ENCODE peak calls at places on chromosomes 5 and 9, in seven cellular contexts. H is HCT116, Y is GM12878, P is adrenal gland, S is ovary, T is NB4, C is A549. J is an unnamed sample.

GRCh38 chr9:3916984-3917383 is 382.9 kb downstream of the GLIS3 start:
- DNase-seq in T (no peak), C (no peak), P (no peak), Y (no peak), H (no peak), S (no peak), J (no peak)

GRCh38 chr5:16741007-16741406 is 124.2 kb upstream of the RETREG1 start:
- DNase-seq in P (no peak), Y (no peak), S (no peak), T (no peak), C (no peak), H (no peak), J (no peak)

GRCh38 chr9:35666045-35666444 is 1.1 kb upstream of the ARHGEF39 start:
- DNase-seq in C (no peak), P (no peak), H (no peak), Y (no peak), S (no peak), T (no peak), J (no peak)

GRCh38 chr5:151492729-151493128 is 45.3 kb downstream of the SLC36A1 start:
- DNase-seq in C (no peak), Y (no peak), S (no peak), H (peak; percentile 16), P (peak; percentile 35), T (peak; percentile 73), J (peak; percentile 66)

GRCh38 chr5:168649306-168649705 is 70.1 kb upstream of the PANK3 start:
- DNase-seq in Y (no peak), H (no peak), P (no peak), S (no peak), T (no peak), C (no peak), J (no peak)

GRCh38 chr9:110142868-110143866 is 64.8 kb downstream of the C9orf152 start:
- DNase-seq in T (no peak), P (no peak), H (no peak), C (no peak), S (no peak), Y (no peak), J (no peak)

GRCh38 chr5:84693256-84693655 is 308.6 kb upstream of the EDIL3 start:
- DNase-seq in T (no peak), H (no peak), S (no peak), P (no peak), Y (no peak), C (no peak), J (no peak)

GRCh38 chr9:130240410-130241197 is 25.0 kb upstream of the HMCN2 start:
- DNase-seq in Y (peak; percentile 54), C (peak; percentile 68), T (peak; percentile 79), P (peak; percentile 89), H (peak; percentile 53), S (peak; percentile 65), J (no peak)

GRCh38 chr9:115594551-115594950 is 476.6 kb upstream of the TNC start:
- DNase-seq in T (no peak), S (no peak), Y (no peak), H (no peak), C (no peak), P (no peak), J (no peak)

GRCh38 chr9:71004196-71004595 is 117.2 kb downstream of the TRPM3 start:
- DNase-seq in P (no peak), T (no peak), C (no peak), S (no peak), H (no peak), Y (no peak), J (no peak)

GRCh38 chr5:1801061-1801953 is at the start of gene NDUFS6:
- DNase-seq in T (peak; percentile 86), H (no peak), C (peak; percentile 55), S (peak; percentile 76), Y (no peak), P (peak; percentile 81), J (peak; percentile 52)
- TF ChIP-seq POLR2A in T (peak; percentile 89), H (peak; percentile 69), C (peak; percentile 84), S (no peak), Y (peak; percentile 95), P (peak; percentile 26), J (peak; percentile 87)

GRCh38 chr5:124651663-124652513 is 94.6 kb downstream of the ZNF608 start:
- DNase-seq in C (peak; percentile 79), P (peak; percentile 82), S (peak; percentile 81), T (peak; percentile 57), Y (no peak), H (no peak), J (peak; percentile 52)
- TF ChIP-seq POLR2A in C (peak; percentile 92), P (peak; percentile 54), S (no peak), T (no peak), Y (peak; percentile 81), H (peak; percentile 31), J (peak; percentile 53)

DNA sequence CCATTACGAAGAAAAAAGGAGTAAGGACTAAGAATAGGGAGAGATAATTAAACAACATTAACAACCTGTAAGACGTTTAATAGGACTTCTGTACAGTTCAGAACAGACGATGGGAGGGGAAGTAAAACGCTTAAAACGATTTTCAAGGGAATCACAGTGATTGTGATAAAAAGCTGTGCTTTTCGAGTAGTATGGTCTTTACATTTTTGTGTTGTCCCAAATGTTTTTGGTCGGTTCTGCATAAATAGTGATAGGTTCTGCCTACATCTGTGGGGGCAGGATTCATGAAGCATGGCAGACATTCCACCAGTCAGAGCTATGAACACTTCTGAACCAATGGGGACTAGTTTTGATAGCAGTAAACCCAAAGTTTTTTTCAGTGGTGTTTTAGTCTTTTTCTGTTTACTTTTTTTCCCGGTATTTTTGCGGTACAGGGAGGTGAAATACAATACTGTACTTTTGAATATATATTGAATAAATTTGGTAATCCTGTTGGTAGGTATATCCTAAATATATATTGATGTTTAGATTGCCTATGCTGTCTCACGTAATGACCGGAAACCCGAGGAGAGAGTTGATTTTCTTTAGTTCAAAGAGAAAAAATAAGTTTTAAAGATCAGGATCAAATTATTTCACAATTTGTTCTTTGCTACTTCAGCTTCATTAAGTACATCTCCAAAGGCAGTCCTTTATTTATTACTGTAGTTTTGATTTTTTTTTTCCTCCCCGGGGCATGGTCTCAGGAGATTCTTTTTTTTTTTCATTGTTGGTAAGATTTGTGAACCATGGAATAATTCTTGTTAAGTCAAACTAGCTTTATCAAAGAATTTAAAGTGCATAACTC is 1.3 kb downstream of the ERBIN start:
- DNase-seq in S (no peak), C (peak; percentile 52), Y (no peak), P (no peak), T (peak; percentile 60), H (no peak), J (peak; percentile 42)
- TF ChIP-seq POLR2A in S (no peak), C (no peak), Y (no peak), P (no peak), T (no peak), H (no peak), J (no peak)

GRCh38 chr9:99845063-99845462 is 23.4 kb downstream of the NR4A3 start:
- DNase-seq in S (no peak), P (no peak), Y (no peak), T (no peak), C (no peak), H (no peak), J (no peak)
- TF ChIP-seq POLR2A in S (no peak), P (no peak), Y (no peak), T (no peak), C (no peak), H (no peak), J (no peak)

GRCh38 chr9:98144076-98144475 is 25.1 kb upstream of the TRIM14 start:
- DNase-seq in C (no peak), H (no peak), P (no peak), S (no peak), T (no peak), Y (no peak), J (no peak)

GRCh38 chr9:98140503-98140902 is 21.5 kb upstream of the TRIM14 start:
- DNase-seq in S (no peak), C (no peak), Y (no peak), H (no peak), P (no peak), T (no peak), J (no peak)

GRCh38 chr9:98144631-98145030 is 25.6 kb upstream of the TRIM14 start:
- DNase-seq in P (no peak), T (no peak), S (no peak), C (no peak), H (no peak), Y (no peak), J (no peak)

GRCh38 chr9:98142925-98143481 is 24.0 kb upstream of the TRIM14 start:
- DNase-seq in H (no peak), T (no peak), Y (no peak), P (no peak), C (no peak), S (no peak), J (no peak)

DNA sequence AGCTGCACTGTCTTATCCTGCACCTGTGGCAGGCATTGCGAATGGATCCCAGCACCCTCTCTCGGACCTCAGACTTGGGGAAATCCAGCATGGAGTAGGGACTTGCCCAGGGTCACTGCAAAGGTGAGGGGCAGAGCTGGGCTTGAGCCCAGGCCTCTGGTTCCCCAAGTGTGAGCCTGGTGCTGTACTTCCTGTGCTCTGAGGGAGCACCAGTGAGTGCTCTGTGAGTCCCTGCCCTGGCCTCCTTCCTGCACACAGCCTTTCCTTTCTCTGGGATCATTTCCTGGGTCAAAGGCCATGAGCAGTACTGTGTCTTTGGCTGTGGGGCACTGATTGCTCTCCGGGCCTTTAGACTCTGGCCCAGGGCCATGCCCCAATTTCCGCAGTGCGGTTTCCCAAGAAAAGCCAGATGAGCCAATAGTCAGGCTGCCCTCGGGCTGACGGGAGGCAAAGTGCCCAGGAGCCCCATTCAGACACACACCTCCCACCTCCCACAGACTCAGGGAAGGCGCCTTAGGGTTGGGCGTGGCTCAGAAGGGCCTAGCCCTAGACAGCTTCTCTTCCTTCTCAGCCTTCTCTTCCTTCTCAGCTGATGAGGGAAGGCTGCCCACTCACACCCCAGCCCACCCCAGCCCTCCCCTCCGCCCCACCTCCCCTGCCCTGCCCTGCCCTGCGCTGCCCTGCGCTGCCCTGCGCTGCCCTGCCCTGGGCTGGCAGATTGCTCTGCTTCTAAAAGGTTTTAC is 23.3 kb upstream of the TRIM14 start:
- DNase-seq in H (no peak), P (peak; percentile 34), C (no peak), T (no peak), Y (no peak), S (no peak), J (peak; percentile 83)
- TF ChIP-seq POLR2A in H (no peak), P (no peak), C (no peak), T (no peak), Y (no peak), S (no peak), J (no peak)

GRCh38 chr5:8633259-8633658 is 764.3 kb downstream of the MTRR start:
- DNase-seq in T (no peak), H (no peak), P (no peak), Y (no peak), C (no peak), S (no peak), J (no peak)
- TF ChIP-seq POLR2A in T (no peak), H (no peak), P (no peak), Y (no peak), C (no peak), S (no peak), J (no peak)

GRCh38 chr5:1497795-1498622 is 25.8 kb downstream of the LPCAT1 start:
- DNase-seq in Y (peak; percentile 77), H (no peak), C (no peak), P (no peak), T (peak; percentile 64), S (no peak), J (no peak)
- TF ChIP-seq POLR2A in Y (no peak), H (no peak), C (no peak), P (no peak), T (no peak), S (no peak), J (no peak)